ENCODE peak calls at places on chromosomes 5 and 9, in eight cellular contexts. S, Y, B, X, R, K, V and G are unnamed samples.

GRCh38 chr5:143398451-143399237 is 4.8 kb downstream of the NR3C1 start:
- DNase-seq in S (no peak), Y (no peak), B (peak; percentile 29), X (no peak), R (peak; percentile 19), K (no peak), V (no peak), G (peak; percentile 58)

GRCh38 chr5:99034336-99034735 is 105.5 kb upstream of the CHD1 start:
- DNase-seq in S (no peak), Y (peak; percentile 68), B (peak; percentile 50), X (no peak), R (peak; percentile 54), K (no peak), V (no peak), G (no peak)

GRCh38 chr5:137531266-137531665 is 32.1 kb upstream of the SPOCK1 start:
- DNase-seq in S (no peak), Y (no peak), B (no peak), X (no peak), R (no peak), K (no peak), V (no peak), G (no peak)

GRCh38 chr5:107869459-107870115 is 198.8 kb upstream of the EFNA5 start:
- DNase-seq in S (no peak), Y (peak; percentile 86), B (peak; percentile 57), X (no peak), R (peak; percentile 96), K (no peak), V (no peak), G (peak; percentile 58)

GRCh38 chr9:122364117-122364782 is 6.6 kb upstream of the PTGS1 start:
- DNase-seq in S (no peak), Y (no peak), B (no peak), X (no peak), R (no peak), K (no peak), V (no peak), G (no peak)

GRCh38 chr9:133059623-133060022 is 2.2 kb upstream of the CEL start:
- DNase-seq in S (no peak), Y (no peak), B (no peak), X (no peak), R (no peak), K (no peak), V (no peak), G (peak; percentile 74)

GRCh38 chr5:1915316-1915715 is 32.6 kb upstream of the IRX4 start:
- DNase-seq in S (no peak), Y (no peak), B (no peak), X (no peak), R (no peak), K (no peak), V (no peak), G (no peak)

GRCh38 chr5:37112383-37112991 is 136.7 kb downstream of the CPLANE1 start:
- DNase-seq in S (no peak), Y (peak; percentile 38), B (no peak), X (no peak), R (no peak), K (no peak), V (no peak), G (no peak)